ENCODE peak calls at places on chromosomes 7 and 10, in seven cellular contexts. U is GM23338, V is transverse colon, A is fibroblast of lung, L is thyroid gland, D is SK-N-SH, Y is K562. F is an unnamed sample.

GRCh38 chr10:4205113-4205512 is 420.1 kb upstream of the KLF6 start:
- DNase-seq in L (no peak), A (no peak), D (no peak), U (no peak), V (peak), Y (no peak), F (no peak)

GRCh38 chr10:104622598-104623209 is 18.4 kb upstream of the SORCS3 start:
- DNase-seq in U (peak), L (peak), D (peak), Y (peak), V (no peak), A (no peak), F (peak)

GRCh38 chr7:113710310-113711106 is 208.3 kb downstream of the PPP1R3A start:
- DNase-seq in L (peak), D (peak), A (peak), Y (peak), V (peak), U (peak), F (peak)

GRCh38 chr10:86711957-86712708 is 43.8 kb downstream of the LDB3 start:
- DNase-seq in L (peak), V (no peak), D (peak), Y (no peak), U (peak), A (peak), F (peak)

GRCh38 chr10:102186128-102186527 is 33.9 kb downstream of the NOLC1 start:
- DNase-seq in A (peak), U (no peak), Y (no peak), L (no peak), D (no peak), V (no peak), F (peak)

GRCh38 chr7:30755384-30756154 is 3.6 kb downstream of the INMT start:
- DNase-seq in Y (no peak), L (no peak), U (no peak), A (peak), D (peak), V (no peak), F (no peak)

GRCh38 chr7:80584778-80585177 is 53.7 kb upstream of the CD36 start:
- DNase-seq in A (peak), V (no peak), L (peak), D (no peak), U (peak), Y (no peak), F (no peak)

GRCh38 chr10:1293147-1293546 is 237.0 kb downstream of the WDR37 start:
- DNase-seq in U (no peak), A (no peak), Y (no peak), D (no peak), V (no peak), L (no peak), F (no peak)

GRCh38 chr10:18140957-18141888 is 999 bp downstream of the CACNB2 start:
- DNase-seq in D (peak), A (no peak), V (peak), U (peak), Y (no peak), L (peak), F (no peak)

GRCh38 chr10:110650265-110650668 is 6.1 kb downstream of the RBM20 start:
- DNase-seq in A (no peak), Y (no peak), V (no peak), U (no peak), D (no peak), L (no peak), F (no peak)
- H3K27ac ChIP-seq in A (no peak), Y (peak), V (no peak), U (no peak), D (no peak), L (no peak), F (no peak)

GRCh38 chr10:43170491-43170890 is 32.2 kb downstream of the CSGALNACT2 start:
- DNase-seq in Y (no peak), V (no peak), D (no peak), U (peak), A (peak), L (no peak), F (no peak)
- TF ChIP-seq CTCF in Y (peak), V (no peak), D (peak), U (no peak), A (no peak), L (no peak), F (no peak)

DNA sequence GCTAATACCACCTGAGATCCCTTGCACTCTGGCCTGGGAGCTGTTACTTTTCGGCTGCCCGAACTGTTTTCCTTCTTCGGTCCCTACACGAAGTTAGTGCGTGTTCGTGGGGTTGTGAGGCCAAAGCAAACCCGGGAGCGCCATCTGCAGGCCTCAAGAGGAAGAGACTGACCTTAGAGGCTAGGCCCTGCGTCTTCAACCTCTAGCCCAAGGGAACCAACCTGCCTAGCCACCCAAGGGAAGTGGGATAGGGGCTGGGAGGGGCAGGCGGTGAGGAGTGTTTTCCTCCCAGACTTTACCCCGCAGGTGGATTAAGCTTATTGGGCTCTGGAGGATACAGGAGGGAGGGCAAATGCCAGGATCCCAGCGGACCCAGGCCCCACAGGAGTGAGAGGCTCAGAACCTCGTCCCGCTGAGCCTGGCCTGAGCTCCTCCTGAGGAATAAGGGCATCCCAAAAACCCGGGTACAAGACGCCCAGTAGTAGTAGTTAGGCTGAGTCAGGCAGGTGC is 1.7 kb upstream of the PAX2 start:
- DNase-seq in L (peak), V (peak), Y (peak), U (peak), D (peak), A (peak), F (peak)
- H3K4me3 ChIP-seq in L (no peak), V (no peak), Y (no peak), U (peak), D (no peak), A (no peak), F (no peak)

DNA sequence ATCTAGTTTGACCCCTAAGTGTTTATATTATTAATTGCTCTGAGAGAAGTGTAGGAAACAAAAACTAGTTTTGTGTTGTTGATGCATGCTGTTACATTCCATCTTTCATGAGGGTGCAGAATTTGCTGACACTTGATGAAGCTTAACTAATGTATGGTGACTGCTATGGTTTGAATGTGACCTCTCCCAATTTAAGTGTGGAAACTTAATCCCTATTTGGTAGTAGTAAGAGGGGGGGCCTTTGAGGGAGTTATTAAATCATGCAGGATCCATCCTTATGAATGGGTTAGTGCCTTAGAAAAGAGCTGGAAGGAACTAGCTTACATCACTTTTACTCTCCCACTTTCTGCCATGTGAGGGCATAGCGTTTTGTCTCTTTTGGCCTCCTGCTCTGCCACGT is 142.5 kb downstream of the PCLO start:
- DNase-seq in A (no peak), D (no peak), U (no peak), V (no peak), L (no peak), Y (no peak), F (no peak)
- H3K27ac ChIP-seq in A (no peak), D (no peak), U (no peak), V (no peak), L (no peak), Y (no peak), F (no peak)

DNA sequence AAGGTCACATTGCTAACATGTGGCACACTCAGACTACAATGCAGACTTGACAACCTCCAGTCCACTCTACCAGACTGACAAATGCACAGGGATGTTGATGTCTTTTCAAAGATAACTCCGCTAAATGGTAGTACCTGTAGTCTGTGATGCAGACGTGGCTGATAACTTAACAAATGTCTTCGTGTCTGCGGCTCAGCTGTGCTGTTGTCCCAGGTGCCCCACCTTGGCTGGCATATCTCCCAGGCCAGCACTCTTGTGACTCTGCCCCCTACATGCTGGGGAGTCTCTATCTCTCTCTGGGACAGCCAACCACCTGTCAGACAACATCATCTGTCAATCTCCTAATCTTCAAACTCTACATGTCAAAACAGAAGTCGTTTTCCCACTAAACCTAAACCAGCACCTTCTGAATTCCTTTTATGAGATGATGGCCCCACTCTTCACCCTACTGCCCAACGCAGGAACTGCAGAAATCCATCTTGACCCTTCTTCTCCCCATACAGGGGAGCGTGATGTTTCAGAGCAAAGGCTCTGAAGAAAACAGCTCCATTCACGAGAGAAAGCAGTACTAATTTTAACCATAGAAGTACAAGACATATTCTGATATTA is 156.4 kb downstream of the USP6NL start:
- DNase-seq in V (no peak), D (no peak), L (no peak), Y (no peak), U (peak), A (no peak), F (no peak)
- TF ChIP-seq CTCF in V (no peak), D (peak), L (no peak), Y (peak), U (peak), A (no peak), F (no peak)

GRCh38 chr7:123599766-123600165 is 1.9 kb upstream of the ASB15 start:
- DNase-seq in L (no peak), D (no peak), U (no peak), A (no peak), V (no peak), Y (no peak), F (no peak)

GRCh38 chr7:123604739-123605138 is 3.1 kb downstream of the ASB15 start:
- DNase-seq in A (no peak), V (no peak), Y (no peak), L (no peak), U (no peak), D (no peak), F (no peak)

GRCh38 chr7:123601530-123601929 is at the start of gene ASB15:
- DNase-seq in Y (no peak), D (no peak), A (no peak), L (no peak), U (no peak), V (no peak), F (no peak)

GRCh38 chr7:123600876-123601275 is 745 bp upstream of the ASB15 start:
- DNase-seq in V (no peak), Y (no peak), U (no peak), L (no peak), A (no peak), D (no peak), F (no peak)

DNA sequence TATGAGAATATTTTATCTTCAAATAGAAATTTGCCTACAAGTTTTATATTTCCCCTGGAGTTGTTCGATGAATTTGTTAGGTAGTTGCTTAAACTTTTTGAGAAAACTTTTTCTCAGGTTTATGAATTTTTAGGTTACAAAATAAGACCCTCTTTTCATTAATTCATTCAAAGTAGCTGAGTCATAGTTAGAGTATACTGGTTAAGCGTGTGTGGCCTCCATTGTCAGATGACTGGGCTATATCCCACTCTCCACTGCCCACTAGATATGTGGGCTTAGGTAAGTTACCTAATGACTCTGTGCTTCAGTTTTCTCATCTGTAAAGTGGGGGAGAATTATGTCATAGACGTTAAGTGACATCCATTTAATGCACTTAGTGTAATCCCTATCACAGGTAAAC is 1.0 kb downstream of the ASB15 start:
- DNase-seq in L (no peak), V (no peak), U (no peak), D (no peak), Y (no peak), A (no peak), F (no peak)
- H3K4me3 ChIP-seq in L (no peak), V (no peak), U (no peak), D (no peak), Y (no peak), A (no peak), F (no peak)

GRCh38 chr10:34766811-34767516 is 48.1 kb downstream of the PARD3 start:
- DNase-seq in V (no peak), Y (no peak), U (peak), D (no peak), L (no peak), A (no peak), F (no peak)
- H3K27ac ChIP-seq in V (peak), Y (no peak), U (peak), D (peak), L (no peak), A (no peak), F (peak)

DNA sequence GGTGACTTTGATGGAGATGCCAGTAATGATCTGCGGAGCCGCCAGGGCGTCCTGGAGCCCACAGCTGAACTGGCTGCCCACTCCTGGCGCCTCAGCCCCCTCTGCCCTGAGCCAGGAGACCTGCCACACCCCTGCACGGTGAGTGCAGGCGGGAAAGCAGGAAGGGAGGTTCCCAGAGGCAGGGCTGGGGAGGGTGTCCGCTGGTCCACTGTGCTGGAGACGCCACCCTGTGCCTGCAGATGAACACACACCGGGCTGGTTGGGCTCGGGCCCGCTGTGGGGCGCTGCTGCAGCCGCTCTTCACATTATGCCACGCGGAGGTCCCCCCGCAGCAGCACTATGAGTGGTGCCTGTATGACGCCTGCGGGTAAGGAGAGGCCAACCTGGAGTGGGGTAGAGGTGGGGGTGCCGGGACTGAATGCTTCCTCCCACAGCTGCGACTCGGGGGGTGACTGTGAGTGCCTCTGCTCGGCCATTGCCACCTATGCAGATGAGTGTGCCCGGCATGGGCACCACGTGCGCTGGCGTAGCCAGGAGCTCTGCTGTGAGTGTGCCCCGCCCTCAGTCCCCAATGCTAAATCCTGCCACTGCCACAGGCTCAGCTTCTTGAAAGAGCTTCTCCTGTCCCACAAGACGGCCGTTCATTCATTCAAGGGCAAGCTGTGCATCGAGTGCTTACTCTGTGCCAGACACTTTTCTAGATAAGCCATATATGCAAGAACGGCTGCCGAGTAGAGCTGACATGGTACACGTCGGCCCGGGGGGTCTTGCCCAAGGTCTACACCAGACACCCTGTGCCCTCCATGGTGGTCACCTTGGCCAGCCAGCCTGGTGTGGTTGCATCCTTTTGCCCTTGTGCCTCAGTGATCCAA is 14.3 kb upstream of the ZNF467 start:
- DNase-seq in D (peak), L (no peak), Y (peak), V (no peak), A (no peak), U (peak), F (peak)
- TF ChIP-seq CTCF in D (peak), L (no peak), Y (peak), V (no peak), A (no peak), U (peak), F (peak)

GRCh38 chr10:110865184-110865803 is 6.4 kb upstream of the PDCD4 start:
- DNase-seq in L (peak), V (no peak), D (no peak), A (peak), Y (no peak), U (no peak), F (peak)
- H3K4me3 ChIP-seq in L (no peak), V (no peak), D (no peak), A (no peak), Y (no peak), U (no peak), F (no peak)

GRCh38 chr10:125845617-125846016 is 22.3 kb downstream of the BCCIP start:
- DNase-seq in L (no peak), U (no peak), D (no peak), A (no peak), V (no peak), Y (no peak), F (no peak)
- H3K27ac ChIP-seq in L (no peak), U (no peak), D (no peak), A (no peak), V (no peak), Y (no peak), F (no peak)